ENCODE peak calls at places on chromosomes 12 and 14, in nine cellular contexts. S is H4, O is stromal cell of bone marrow, Z is ecto neural progenitor cell, W is pancreas, L is ELR, Y is C1 segment of cervical spinal cord, C is NCI-H748 treated with DMSO at 0.1 percent for 48 hours, M is H1. F is an unnamed sample.

GRCh38 chr12:25592725-25593495 is 39.8 kb upstream of the LMNTD1 start:
- DNase-seq in S (no peak), O (no peak), Z (no peak), W (no peak), L (no peak), Y (no peak), C (no peak), M (no peak), F (no peak)

GRCh38 chr12:68813242-68813593 is 5.2 kb downstream of the MDM2 start:
- DNase-seq in S (no peak), O (no peak), Z (no peak), W (no peak), L (no peak), Y (no peak), C (no peak), M (no peak), F (no peak)

GRCh38 chr14:74459289-74459946 is 33.4 kb upstream of the SYNDIG1L start:
- DNase-seq in S (peak; percentile 75), O (peak; percentile 46), Z (peak; percentile 77), W (no peak), L (peak; percentile 81), Y (no peak), C (no peak), M (peak; percentile 84), F (no peak)

GRCh38 chr12:67766370-67766769 is 117.8 kb downstream of the DYRK2 start:
- DNase-seq in S (peak; percentile 32), O (peak; percentile 53), Z (no peak), W (no peak), L (peak; percentile 95), Y (no peak), C (no peak), M (no peak), F (no peak)

GRCh38 chr12:20268121-20268732 is 100.1 kb upstream of the PDE3A start:
- DNase-seq in S (peak; percentile 14), O (peak; percentile 11), Z (no peak), W (no peak), L (no peak), Y (no peak), C (no peak), M (no peak), F (no peak)

GRCh38 chr14:100176811-100177327 is 17.4 kb upstream of the DEGS2 start:
- DNase-seq in S (no peak), O (no peak), Z (no peak), W (peak; percentile 43), L (no peak), Y (no peak), C (no peak), M (no peak), F (no peak)

GRCh38 chr12:74449872-74450271 is 87.8 kb upstream of the ATXN7L3B start:
- DNase-seq in S (peak; percentile 54), O (peak; percentile 28), Z (no peak), W (no peak), L (peak; percentile 95), Y (no peak), C (no peak), M (no peak), F (no peak)

GRCh38 chr12:26539131-26539530 is 293.9 kb downstream of the ITPR2 start:
- DNase-seq in S (no peak), O (no peak), Z (no peak), W (no peak), L (no peak), Y (no peak), C (no peak), M (no peak), F (no peak)

GRCh38 chr14:88821888-88822287 is 2.6 kb upstream of the TTC8 start:
- DNase-seq in S (no peak), O (no peak), Z (no peak), W (no peak), L (no peak), Y (no peak), C (no peak), M (no peak), F (no peak)

GRCh38 chr12:104350211-104350908 is 46.8 kb downstream of the EID3 start:
- DNase-seq in S (no peak), O (no peak), Z (peak; percentile 20), W (no peak), L (no peak), Y (no peak), C (no peak), M (no peak), F (no peak)

GRCh38 chr12:62632521-62632920 is 165.9 kb downstream of the MON2 start:
- DNase-seq in S (no peak), O (peak; percentile 47), Z (peak; percentile 77), W (peak; percentile 74), L (peak; percentile 51), Y (peak; percentile 51), C (peak; percentile 19), M (peak; percentile 70), F (no peak)

GRCh38 chr12:53221203-53222076 is 10.6 kb downstream of the RARG start:
- DNase-seq in S (peak; percentile 56), O (no peak), Z (peak; percentile 95), W (peak; percentile 92), L (peak; percentile 65), Y (peak; percentile 85), C (peak; percentile 37), M (peak; percentile 90), F (peak; percentile 70)

GRCh38 chr12:76137611-76138010 is 53.1 kb upstream of the NAP1L1 start:
- DNase-seq in S (no peak), O (no peak), Z (no peak), W (no peak), L (no peak), Y (no peak), C (no peak), M (no peak), F (no peak)

F was measured in NCI-H526 treated with DMSO at 0.1 percent for 48 hours.